ENCODE peak calls at places on chromosomes 16 and 17, in nine cellular contexts. F, V, X, R, S, U, E, C and J are unnamed samples.
A peak's percentile ranks its signal among the peaks of the same experiment; 100 is the strongest.

GRCh38 chr16:2771496-2772402 is 5.3 kb downstream of the ELOB start:
- DNase-seq in X (no peak), C (no peak), F (no peak), V (no peak), R (no peak), U (no peak), S (no peak), E (no peak), J (no peak)

GRCh38 chr16:56824335-56824734 is 40.7 kb upstream of the SLC12A3 start:
- DNase-seq in S (no peak), X (no peak), V (no peak), E (no peak), U (no peak), R (no peak), F (no peak), C (no peak), J (no peak)

GRCh38 chr17:68646626-68647526 is 45.7 kb upstream of the FAM20A start:
- DNase-seq in F (no peak), E (no peak), C (no peak), V (no peak), R (no peak), U (no peak), X (no peak), S (no peak), J (peak; percentile 73)

GRCh38 chr17:64635647-64636305 is 26.3 kb downstream of the SMURF2 start:
- DNase-seq in V (no peak), S (no peak), E (no peak), C (no peak), R (peak; percentile 82), X (no peak), F (no peak), U (no peak), J (peak; percentile 92)

GRCh38 chr17:30273373-30273772 is 18.4 kb downstream of the BLMH start:
- DNase-seq in C (no peak), U (no peak), X (no peak), S (no peak), R (no peak), F (no peak), E (no peak), V (no peak), J (peak; percentile 9)

GRCh38 chr16:15511759-15512487 is 77.5 kb downstream of the BMERB1 start:
- DNase-seq in X (no peak), F (no peak), R (no peak), U (no peak), S (no peak), E (no peak), V (no peak), C (no peak), J (no peak)

GRCh38 chr17:35171834-35172233 is 22.4 kb downstream of the SLC35G3 start:
- DNase-seq in C (no peak), V (no peak), F (no peak), S (no peak), E (no peak), X (peak; percentile 6), U (no peak), R (no peak), J (peak; percentile 41)

GRCh38 chr17:37138726-37139125 is 190.0 kb downstream of the AATF start:
- DNase-seq in R (no peak), V (no peak), E (peak; percentile 66), S (no peak), F (no peak), X (no peak), U (no peak), C (no peak), J (no peak)

GRCh38 chr16:75305364-75306101 is 54.1 kb upstream of the BCAR1 start:
- DNase-seq in S (peak; percentile 97), C (peak; percentile 54), F (peak; percentile 41), X (peak; percentile 17), R (peak; percentile 100), V (no peak), E (peak; percentile 26), U (peak; percentile 90), J (peak; percentile 100)

GRCh38 chr16:75306102-75306762 is 54.8 kb upstream of the BCAR1 start:
- DNase-seq in F (no peak), U (peak; percentile 10), X (no peak), C (no peak), V (no peak), R (no peak), E (no peak), S (no peak), J (peak; percentile 11)

GRCh38 chr16:75301804-75302203 is 50.4 kb upstream of the BCAR1 start:
- DNase-seq in U (no peak), F (no peak), S (no peak), E (no peak), X (no peak), C (no peak), R (no peak), V (no peak), J (peak; percentile 19)

GRCh38 chr16:75307506-75307905 is 56.1 kb upstream of the BCAR1 start:
- DNase-seq in C (no peak), S (no peak), E (no peak), V (no peak), F (no peak), U (no peak), R (no peak), X (no peak), J (no peak)

GRCh38 chr16:75304521-75305363 is 53.3 kb upstream of the BCAR1 start:
- DNase-seq in E (peak; percentile 22), F (peak; percentile 35), X (no peak), V (peak; percentile 73), R (peak; percentile 84), S (peak; percentile 86), C (no peak), U (no peak), J (peak; percentile 94)
- H3K4me3 ChIP-seq in E (no peak overlapping the region), F (no peak overlapping the region), X (peak overlapping the region; percentile 26), V (no peak overlapping the region), R (no peak overlapping the region), S (no peak overlapping the region), C (no peak overlapping the region), U (no peak overlapping the region), J (peak overlapping the region; percentile 15)

GRCh38 chr17:80284631-80285030 is 24.0 kb downstream of the RNF213 start:
- DNase-seq in C (peak; percentile 52), V (no peak), E (no peak), X (no peak), S (no peak), R (no peak), F (no peak), U (no peak), J (no peak)

GRCh38 chr17:80283116-80283852 is 22.6 kb downstream of the RNF213 start:
- DNase-seq in E (no peak), R (no peak), X (no peak), C (no peak), S (no peak), U (no peak), F (no peak), V (no peak), J (no peak)

GRCh38 chr17:80281516-80281915 is 20.9 kb downstream of the RNF213 start:
- DNase-seq in X (no peak), S (no peak), U (no peak), C (peak; percentile 20), E (no peak), R (no peak), V (no peak), F (no peak), J (no peak)

GRCh38 chr17:80277751-80278671 is 17.4 kb downstream of the RNF213 start:
- DNase-seq in F (no peak), E (no peak), X (no peak), R (no peak), V (peak; percentile 74), C (peak; percentile 35), S (no peak), U (peak; percentile 63), J (no peak)

DNA sequence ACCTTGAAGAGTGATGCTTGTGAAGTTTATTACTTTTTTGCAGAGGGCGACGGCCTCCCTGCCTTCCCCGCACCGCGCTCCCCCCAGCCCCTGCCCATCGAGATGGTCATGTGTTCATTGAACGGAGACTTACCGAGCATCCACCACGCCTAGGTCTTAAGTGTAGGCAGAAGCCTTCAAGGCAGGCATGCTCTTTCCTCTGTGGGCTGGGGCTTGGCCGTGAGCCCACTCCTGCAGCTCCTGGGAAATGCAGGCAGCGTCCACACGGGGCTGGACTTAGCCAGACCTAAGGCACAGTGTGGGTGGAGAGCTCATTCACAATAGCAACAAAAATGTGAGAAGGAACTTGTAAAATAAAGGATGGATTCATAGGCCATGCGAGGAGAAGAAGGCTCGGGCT is 19.2 kb downstream of the RNF213 start:
- DNase-seq in E (no peak), C (peak; percentile 57), U (no peak), F (peak; percentile 63), S (no peak), V (no peak), X (no peak), R (peak; percentile 79), J (peak; percentile 93)
- TF ChIP-seq CTCF in E (peak; percentile 31), C (no peak), U (no peak), F (no peak), S (no peak), V (no peak), X (no peak), R (peak; percentile 37), J (peak; percentile 46)

GRCh38 chr17:57419940-57420522 is 163.7 kb downstream of the MSI2 start:
- DNase-seq in S (no peak), V (no peak), U (no peak), E (no peak), R (no peak), C (no peak), F (no peak), X (no peak), J (no peak)

GRCh38 chr17:57418463-57419246 is 162.3 kb downstream of the MSI2 start:
- DNase-seq in E (peak; percentile 25), F (no peak), C (no peak), S (no peak), X (no peak), R (no peak), V (no peak), U (no peak), J (no peak)

GRCh38 chr17:57421393-57421717 is 165.0 kb downstream of the MSI2 start:
- DNase-seq in F (no peak), S (no peak), V (no peak), E (no peak), R (no peak), C (no peak), X (no peak), U (no peak), J (no peak)

GRCh38 chr17:57422574-57423164 is 166.3 kb downstream of the MSI2 start:
- DNase-seq in X (no peak), U (no peak), V (no peak), R (no peak), S (peak; percentile 78), E (no peak), C (no peak), F (no peak), J (peak; percentile 54)

DNA sequence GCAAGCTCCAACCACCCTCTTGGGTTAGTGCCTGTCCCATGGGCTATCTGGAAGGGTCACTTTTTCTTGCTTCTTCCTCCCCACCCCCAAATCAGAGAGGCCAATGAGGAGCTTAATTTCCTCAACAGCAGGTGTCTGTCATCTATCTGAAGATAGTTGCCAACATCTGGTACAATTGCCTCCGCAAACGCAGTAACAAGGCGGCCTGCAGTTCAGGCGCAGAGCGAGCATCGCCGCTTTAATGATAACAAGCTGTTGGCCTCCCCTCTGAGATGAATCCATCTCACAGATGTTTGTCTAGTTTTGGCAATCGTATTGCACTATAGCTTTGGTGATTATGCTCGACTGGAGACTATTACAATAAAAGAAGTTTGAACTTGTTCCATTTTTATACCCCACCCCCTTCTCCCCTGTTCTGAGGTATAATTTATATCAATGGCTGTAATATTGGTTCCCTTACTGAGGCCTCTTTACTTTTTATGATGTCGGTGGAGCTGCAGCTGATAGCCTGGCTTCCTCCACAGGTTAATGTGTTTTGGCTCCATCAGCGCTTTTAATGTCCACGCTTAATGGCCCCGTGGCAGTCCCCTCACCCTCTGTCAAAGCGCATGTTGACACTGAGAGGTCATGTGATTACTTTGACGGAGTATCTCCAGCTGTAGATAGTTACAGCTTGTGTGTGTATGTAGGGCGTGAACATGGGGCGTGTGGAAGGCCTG is 164.5 kb downstream of the MSI2 start:
- DNase-seq in C (peak; percentile 79), U (peak; percentile 26), F (no peak), R (no peak), S (no peak), E (no peak), V (no peak), X (no peak), J (no peak)
- H3K4me3 ChIP-seq in C (no peak overlapping the region), U (no peak overlapping the region), F (no peak overlapping the region), R (no peak overlapping the region), S (no peak overlapping the region), E (no peak overlapping the region), V (no peak overlapping the region), X (no peak overlapping the region), J (no peak overlapping the region)

DNA sequence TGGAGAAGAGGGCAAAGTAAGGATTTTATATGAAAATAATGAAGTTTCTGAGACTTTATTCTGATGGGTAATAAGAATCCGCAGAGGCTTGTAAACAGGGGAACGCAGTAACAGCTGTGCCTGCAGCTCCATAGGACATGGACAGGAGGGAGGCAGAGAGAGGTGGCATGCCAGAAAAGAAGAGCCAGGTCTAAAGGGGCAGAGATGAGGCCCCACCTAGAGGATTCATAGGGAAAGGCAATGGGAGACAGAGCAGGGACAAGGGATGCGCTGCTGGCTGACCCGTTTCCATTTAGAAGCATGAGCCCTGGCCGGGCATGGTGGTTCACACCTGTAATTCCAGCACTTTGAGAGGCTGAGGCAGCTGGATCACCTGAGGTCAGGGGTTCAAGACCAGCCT is 340.3 kb upstream of the CDH5 start:
- DNase-seq in U (peak; percentile 36), R (no peak), X (no peak), C (peak; percentile 61), V (no peak), F (no peak), E (peak; percentile 33), S (no peak), J (no peak)
- TF ChIP-seq CTCF in U (peak; percentile 44), R (peak; percentile 51), X (no peak), C (peak; percentile 54), V (no peak), F (no peak), E (peak; percentile 47), S (no peak), J (peak; percentile 36)